ENCODE peak calls at places on chromosomes 16 and 17, in six cellular contexts. C, Y, O, S, I and F are unnamed samples.

GRCh38 chr16:19874816-19875546 is 9.7 kb downstream of the GPRC5B start:
- DNase-seq in C (no peak), Y (no peak), O (no peak), S (no peak), I (no peak), F (no peak)

GRCh38 chr16:23702951-23703350 is 10.1 kb downstream of the ERN2 start:
- DNase-seq in C (no peak), Y (no peak), O (no peak), S (no peak), I (no peak), F (no peak)

GRCh38 chr17:68868708-68869107 is 86.5 kb downstream of the ABCA8 start:
- DNase-seq in C (no peak), Y (no peak), O (no peak), S (no peak), I (no peak), F (no peak)

GRCh38 chr16:62907562-62907961 is 871.3 kb upstream of the CDH8 start:
- DNase-seq in C (no peak), Y (no peak), O (no peak), S (no peak), I (no peak), F (no peak)

GRCh38 chr16:88309905-88310259 is 72.9 kb upstream of the ZNF469 start:
- DNase-seq in C (no peak), Y (no peak), O (no peak), S (no peak), I (peak), F (no peak)

GRCh38 chr17:37399404-37399803 is 7.2 kb downstream of the ACACA start:
- DNase-seq in C (no peak), Y (no peak), O (no peak), S (no peak), I (no peak), F (no peak)

GRCh38 chr16:14559809-14560227 is 70.2 kb downstream of the PARN start:
- DNase-seq in C (no peak), Y (no peak), O (no peak), S (no peak), I (no peak), F (peak)

GRCh38 chr17:78432929-78433727 is 54.7 kb downstream of the PGS1 start:
- DNase-seq in C (no peak), Y (no peak), O (no peak), S (no peak), I (no peak), F (no peak)

GRCh38 chr17:4152471-4152870 is 9.5 kb downstream of the CYB5D2 start:
- DNase-seq in C (no peak), Y (no peak), O (no peak), S (no peak), I (no peak), F (no peak)

GRCh38 chr17:20896153-20896649 is 146.6 kb downstream of the USP22 start:
- DNase-seq in C (no peak), Y (no peak), O (no peak), S (no peak), I (no peak), F (no peak)

GRCh38 chr16:30896203-30896889 is at the start of gene CTF1:
- DNase-seq in C (no peak), Y (peak), O (peak), S (no peak), I (peak), F (peak)

GRCh38 chr16:29023279-29024278 is 38.7 kb downstream of the LAT start:
- DNase-seq in C (no peak), Y (no peak), O (no peak), S (no peak), I (no peak), F (no peak)

GRCh38 chr16:77974883-77975282 is 47.5 kb upstream of the CLEC3A start:
- DNase-seq in C (no peak), Y (no peak), O (no peak), S (no peak), I (no peak), F (no peak)

GRCh38 chr17:42979511-42980273 is at the start of gene PTGES3L:
- DNase-seq in C (no peak), Y (peak), O (no peak), S (no peak), I (peak), F (peak)

DNA sequence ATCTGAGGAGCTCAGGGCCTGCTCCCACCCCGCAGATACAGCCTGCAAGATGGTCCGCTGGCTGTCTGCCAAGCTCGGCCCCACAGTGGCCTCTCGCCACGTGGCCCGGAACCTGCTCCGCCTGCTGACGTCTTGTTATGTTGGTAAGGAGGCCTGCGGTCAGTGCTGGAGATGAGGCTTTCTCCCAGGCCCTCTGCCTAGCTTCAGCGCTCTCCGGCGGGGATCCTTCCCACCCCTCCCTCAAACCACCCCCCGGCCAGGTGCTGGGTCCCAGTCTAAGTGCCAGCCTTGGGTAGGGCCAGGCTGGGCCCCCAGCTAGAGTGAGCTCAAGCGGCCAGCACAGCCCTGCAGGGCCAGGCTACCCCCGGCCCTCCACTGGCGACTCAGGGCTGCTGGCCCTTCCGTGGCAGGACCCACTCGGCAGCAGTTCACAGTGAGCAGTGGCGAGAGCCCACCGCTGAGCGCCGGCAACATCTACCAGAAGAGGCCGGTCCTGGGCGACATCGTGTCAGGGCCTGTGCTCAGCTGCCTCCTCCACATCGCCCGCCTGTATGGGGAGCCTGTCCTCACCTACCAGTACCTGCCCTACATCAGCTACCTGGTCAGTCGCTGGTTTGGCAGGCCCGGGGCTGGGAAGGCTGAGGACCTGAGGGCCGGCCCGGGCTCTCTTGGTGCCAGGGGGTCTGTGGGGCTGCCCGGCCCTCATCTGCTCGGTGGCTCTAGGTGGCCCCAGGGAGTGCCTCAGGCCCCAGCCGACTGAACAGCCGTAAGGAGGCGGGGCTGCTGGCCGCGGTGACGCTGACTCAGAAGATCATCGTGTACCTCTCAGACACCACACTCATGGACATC is 6.1 kb downstream of the WDR81 start:
- DNase-seq in C (no peak), Y (peak), O (no peak), S (no peak), I (peak), F (no peak)
- TF ChIP-seq JUND in C (no peak), Y (peak), O (no peak), S (no peak), I (no peak), F (no peak)

DNA sequence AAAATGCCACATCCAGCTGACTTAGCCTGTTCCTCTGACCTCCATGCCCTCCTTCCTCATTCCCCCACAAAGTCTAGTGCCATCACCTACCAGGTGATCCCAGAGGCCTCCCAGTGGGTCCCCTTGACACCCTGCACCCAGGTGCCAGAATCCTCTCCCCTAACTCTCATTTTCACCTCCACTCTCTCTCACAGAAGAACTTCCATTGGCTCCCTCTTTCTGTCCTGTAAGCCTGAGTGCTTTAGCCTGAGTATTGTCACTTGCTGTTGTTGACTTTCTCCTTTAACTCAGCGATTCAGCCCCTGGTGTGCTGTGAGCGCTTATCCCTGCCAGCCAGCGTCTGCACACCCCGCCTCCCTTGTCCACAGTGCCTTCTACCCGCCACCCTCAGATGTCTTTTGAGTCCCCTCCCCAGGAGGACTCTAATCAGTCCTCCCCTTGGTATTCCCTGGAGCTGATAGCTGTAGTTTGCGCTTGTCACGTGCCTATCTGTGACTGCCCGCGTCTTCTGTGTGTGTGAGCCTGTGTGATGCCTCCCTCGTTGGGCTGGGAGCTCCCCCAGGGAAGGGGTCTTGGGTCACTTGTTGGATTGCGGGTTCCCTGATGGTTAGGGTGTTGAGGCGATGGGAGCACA is 31.9 kb downstream of the ARHGAP23 start:
- DNase-seq in C (no peak), Y (peak), O (no peak), S (no peak), I (no peak), F (peak)
- TF ChIP-seq JUND in C (no peak), Y (no peak), O (no peak), S (no peak), I (no peak), F (no peak)

GRCh38 chr16:86826931-86827330 is 248.6 kb downstream of the FOXL1 start:
- DNase-seq in C (no peak), Y (no peak), O (no peak), S (no peak), I (no peak), F (no peak)
- TF ChIP-seq JUND in C (no peak), Y (no peak), O (no peak), S (no peak), I (no peak), F (no peak)

GRCh38 chr17:7293821-7294613 is 422 bp downstream of the YBX2 start:
- DNase-seq in C (no peak), Y (peak), O (no peak), S (no peak), I (peak), F (peak)

GRCh38 chr17:7293131-7293557 is 1.3 kb downstream of the YBX2 start:
- DNase-seq in C (no peak), Y (peak), O (no peak), S (no peak), I (peak), F (no peak)

GRCh38 chr17:7295230-7296180 is 1.1 kb upstream of the YBX2 start:
- DNase-seq in C (no peak), Y (no peak), O (no peak), S (no peak), I (peak), F (peak)

GRCh38 chr17:7296189-7296861 is 1.9 kb upstream of the YBX2 start:
- DNase-seq in C (no peak), Y (peak), O (peak), S (no peak), I (peak), F (peak)

DNA sequence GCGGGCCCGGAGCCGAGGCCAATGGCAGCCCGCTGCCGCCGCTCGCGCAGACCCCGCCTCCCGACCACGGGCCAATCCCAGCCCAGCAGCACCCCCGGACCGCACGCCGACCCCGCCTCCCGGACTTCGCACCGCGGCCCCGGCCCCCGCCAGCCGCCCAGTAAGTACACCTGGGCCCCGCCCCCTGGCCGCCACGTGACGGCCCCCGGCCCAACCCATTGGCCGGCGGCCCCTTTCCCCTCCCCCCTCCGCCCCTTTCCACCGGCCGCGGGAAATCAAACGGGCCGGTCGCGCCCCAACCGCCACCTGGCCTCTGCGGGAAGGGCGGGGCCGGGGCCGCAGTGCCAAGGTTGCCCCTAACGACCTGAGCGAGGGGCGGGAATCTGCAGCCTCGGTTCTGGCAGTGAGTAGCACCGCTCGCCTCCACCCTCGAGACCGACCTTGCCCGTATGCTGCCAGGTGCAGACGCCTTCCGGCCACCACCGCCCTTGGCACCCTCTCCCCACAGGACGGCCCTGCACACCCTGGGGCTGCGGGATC is at the start of gene YBX2:
- DNase-seq in C (no peak), Y (peak), O (peak), S (no peak), I (peak), F (peak)
- TF ChIP-seq JUND in C (no peak), Y (no peak), O (no peak), S (no peak), I (no peak), F (no peak)

DNA sequence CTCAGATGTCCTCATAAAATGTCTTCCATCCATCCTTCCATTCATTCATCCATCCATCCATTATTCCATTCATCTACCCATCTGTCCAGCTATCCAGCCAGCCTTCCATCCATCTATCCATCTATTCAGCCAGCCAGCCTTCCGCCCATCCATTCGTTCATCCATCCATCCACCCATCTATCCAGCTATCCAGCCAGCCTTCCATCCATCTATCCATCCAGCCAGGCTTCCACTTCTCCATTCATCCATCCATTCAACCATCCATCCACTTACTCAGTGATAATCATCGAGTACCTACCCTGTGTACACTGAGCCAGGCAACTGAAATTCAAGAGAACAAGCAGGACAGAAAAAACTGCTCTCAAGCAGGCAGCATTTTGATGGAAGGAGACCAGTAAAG is 4.6 kb upstream of the CCDC182 start:
- DNase-seq in C (no peak), Y (no peak), O (no peak), S (no peak), I (no peak), F (no peak)
- TF ChIP-seq JUND in C (no peak), Y (no peak), O (no peak), S (no peak), I (no peak), F (no peak)

DNA sequence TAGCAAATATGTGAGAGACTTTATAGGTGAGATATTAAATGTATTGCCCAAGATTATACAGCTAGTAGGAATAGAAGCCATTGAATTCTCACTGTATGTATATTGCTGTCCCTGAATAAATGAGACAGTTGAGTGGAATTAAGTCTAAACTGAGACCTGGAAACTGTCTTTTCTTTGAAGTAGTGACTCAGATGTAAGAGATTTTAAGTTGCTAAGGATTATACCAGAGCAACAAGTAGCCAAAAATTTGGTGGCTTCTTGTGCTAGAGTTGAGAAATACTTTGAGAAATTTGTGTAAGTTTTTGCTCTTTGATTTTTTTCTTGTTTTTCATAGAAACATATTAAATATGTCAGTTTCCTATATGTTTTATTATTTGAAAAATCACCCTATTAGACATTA is 58.7 kb downstream of the TANC2 start:
- DNase-seq in C (no peak), Y (no peak), O (no peak), S (no peak), I (no peak), F (no peak)
- TF ChIP-seq JUND in C (no peak), Y (no peak), O (no peak), S (no peak), I (peak), F (no peak)